ENCODE peak calls at places on chromosomes 4 and X, in five cellular contexts. One of them, this sample, is unnamed.

GRCh38 chrX:21151051-21151450 is 223.2 kb upstream of the CNKSR2 start:
- DNase-seq in sciatic nerve: no peak
- DNase-seq in RCC 7860: no peak
- DNase-seq in A172: no peak
- DNase-seq in HuH-7: no peak
- DNase-seq in this sample: no peak

GRCh38 chr4:39526283-39526682 is 956 bp downstream of the UGDH start:
- DNase-seq in A172: peak
- DNase-seq in RCC 7860: no peak
- DNase-seq in sciatic nerve: no peak
- DNase-seq in HuH-7: no peak
- DNase-seq in this sample: no peak

GRCh38 chr4:7370038-7370437 is 64.7 kb downstream of the PSAPL1 start:
- DNase-seq in A172: no peak
- DNase-seq in sciatic nerve: no peak
- DNase-seq in HuH-7: no peak
- DNase-seq in RCC 7860: no peak
- DNase-seq in this sample: no peak

GRCh38 chr4:38463268-38463958 is 200.6 kb upstream of the KLF3 start:
- DNase-seq in A172: no peak
- DNase-seq in sciatic nerve: no peak
- DNase-seq in RCC 7860: no peak
- DNase-seq in HuH-7: no peak
- DNase-seq in this sample: no peak

GRCh38 chr4:2297606-2298517 is 36.0 kb upstream of the MXD4 start:
- DNase-seq in A172: no peak
- DNase-seq in sciatic nerve: no peak
- DNase-seq in HuH-7: no peak
- DNase-seq in RCC 7860: no peak
- DNase-seq in this sample: no peak

GRCh38 chr4:52987401-52988056 is 125.4 kb downstream of the RASL11B start:
- DNase-seq in HuH-7: no peak
- DNase-seq in A172: no peak
- DNase-seq in sciatic nerve: no peak
- DNase-seq in RCC 7860: no peak
- DNase-seq in this sample: peak

GRCh38 chr4:173990126-173990878 is 293.2 kb downstream of the FBXO8 start:
- DNase-seq in RCC 7860: no peak
- DNase-seq in HuH-7: peak
- DNase-seq in A172: peak
- DNase-seq in sciatic nerve: no peak
- DNase-seq in this sample: no peak

GRCh38 chr4:130825283-130825682 is 1729.3 kb downstream of the C4orf33 start:
- DNase-seq in sciatic nerve: no peak
- DNase-seq in RCC 7860: no peak
- DNase-seq in A172: no peak
- DNase-seq in HuH-7: no peak
- DNase-seq in this sample: no peak

GRCh38 chrX:38220024-38220935 is at the start of gene SRPX:
- DNase-seq in A172: peak
- DNase-seq in RCC 7860: peak
- DNase-seq in sciatic nerve: peak
- DNase-seq in HuH-7: no peak
- DNase-seq in this sample: peak

GRCh38 chrX:70461026-70461425 is 16.4 kb downstream of the DLG3 start:
- DNase-seq in A172: no peak
- DNase-seq in HuH-7: no peak
- DNase-seq in sciatic nerve: no peak
- DNase-seq in RCC 7860: no peak
- DNase-seq in this sample: no peak

GRCh38 chr4:116027311-116027710 is 913.9 kb upstream of the NDST4 start:
- DNase-seq in HuH-7: no peak
- DNase-seq in A172: no peak
- DNase-seq in sciatic nerve: no peak
- DNase-seq in RCC 7860: no peak
- DNase-seq in this sample: no peak

GRCh38 chr4:95505149-95505548 is 43.6 kb downstream of the UNC5C start:
- DNase-seq in A172: peak
- DNase-seq in sciatic nerve: no peak
- DNase-seq in RCC 7860: no peak
- DNase-seq in HuH-7: no peak
- DNase-seq in this sample: peak

GRCh38 chrX:86455495-86455894 is 307.2 kb downstream of the DACH2 start:
- DNase-seq in sciatic nerve: no peak
- DNase-seq in A172: no peak
- DNase-seq in RCC 7860: no peak
- DNase-seq in HuH-7: no peak
- DNase-seq in this sample: no peak

GRCh38 chr4:24209891-24210290 is 320.0 kb upstream of the PPARGC1A start:
- DNase-seq in HuH-7: no peak
- DNase-seq in A172: no peak
- DNase-seq in RCC 7860: no peak
- DNase-seq in sciatic nerve: no peak
- DNase-seq in this sample: no peak

GRCh38 chr4:6779667-6780565 is 2.6 kb upstream of the KIAA0232 start:
- DNase-seq in RCC 7860: no peak
- DNase-seq in sciatic nerve: peak
- DNase-seq in HuH-7: peak
- DNase-seq in A172: no peak
- DNase-seq in this sample: no peak

GRCh38 chrX:15202458-15203177 is 67.3 kb downstream of the ASB9 start:
- DNase-seq in RCC 7860: peak
- DNase-seq in sciatic nerve: no peak
- DNase-seq in A172: peak
- DNase-seq in HuH-7: no peak
- DNase-seq in this sample: peak

GRCh38 chrX:138287200-138287865 is 424.2 kb downstream of the FGF13 start:
- DNase-seq in sciatic nerve: no peak
- DNase-seq in RCC 7860: no peak
- DNase-seq in A172: no peak
- DNase-seq in HuH-7: no peak
- DNase-seq in this sample: peak

GRCh38 chr4:55183926-55184599 is 58.7 kb upstream of the KDR start:
- DNase-seq in RCC 7860: peak
- DNase-seq in HuH-7: no peak
- DNase-seq in A172: peak
- DNase-seq in sciatic nerve: no peak
- DNase-seq in this sample: peak

GRCh38 chr4:109298279-109299010 is 4.0 kb downstream of the COL25A1 start:
- DNase-seq in A172: peak
- DNase-seq in RCC 7860: no peak
- DNase-seq in HuH-7: peak
- DNase-seq in sciatic nerve: no peak
- DNase-seq in this sample: peak

This sample was measured in Caki2.